ENCODE peak calls at places on chromosome 1, in six cellular contexts. L, Q, R, E, B and V are unnamed samples. For H3K4me1, the result is how much of the 10 kb centered on the place peaks cover.

GRCh38 chr1:180026556-180026955 is 71.9 kb downstream of the CEP350 start:
- DNase-seq in E (no peak), L (no peak), B (peak), Q (no peak), R (no peak), V (no peak)

GRCh38 chr1:2821970-2822620 is 20.6 kb upstream of the TTC34 start:
- DNase-seq in B (no peak), L (no peak), E (peak), R (peak), Q (peak), V (peak)

GRCh38 chr1:162323023-162323422 is 53.6 kb downstream of the SPATA46 start:
- DNase-seq in E (no peak), R (no peak), Q (no peak), L (no peak), B (no peak), V (no peak)

GRCh38 chr1:172293379-172293778 is 127.1 kb upstream of the C1orf105 start:
- DNase-seq in L (no peak), E (no peak), Q (no peak), R (no peak), B (peak), V (no peak)

GRCh38 chr1:205071801-205072200 is 12.5 kb downstream of the TMEM81 start:
- DNase-seq in Q (no peak), L (no peak), R (no peak), E (no peak), B (no peak), V (no peak)

GRCh38 chr1:19582318-19582717 is 61.8 kb upstream of the NBL1 start:
- DNase-seq in B (no peak), Q (peak), L (no peak), R (peak), E (peak), V (peak)

GRCh38 chr1:57424231-57425027 is 569 bp upstream of the DAB1 start:
- DNase-seq in R (no peak), E (no peak), Q (peak), L (no peak), B (peak), V (peak)

GRCh38 chr1:208243851-208244583 is at the start of gene PLXNA2:
- DNase-seq in E (peak), L (peak), Q (peak), R (peak), B (peak), V (peak)

GRCh38 chr1:37323486-37324377 is 150.6 kb upstream of the ZC3H12A start:
- DNase-seq in B (peak), L (no peak), R (no peak), E (peak), Q (peak), V (peak)

GRCh38 chr1:109918671-109919070 is 8.0 kb downstream of the CSF1 start:
- DNase-seq in B (no peak), L (no peak), E (no peak), R (no peak), Q (no peak), V (no peak)
- H3K4me1 ChIP-seq in B (under half), L (under half), E (under half), R (under half), Q (under half), V (under half)

GRCh38 chr1:243287128-243287470 is 31.3 kb downstream of the SDCCAG8 start:
- DNase-seq in Q (no peak), L (no peak), E (no peak), R (no peak), B (peak), V (no peak)

GRCh38 chr1:243287652-243288051 is 31.8 kb downstream of the SDCCAG8 start:
- DNase-seq in Q (no peak), E (no peak), R (no peak), L (no peak), B (peak), V (no peak)

GRCh38 chr1:243291287-243291686 is 35.4 kb downstream of the SDCCAG8 start:
- DNase-seq in R (no peak), L (no peak), Q (no peak), E (no peak), B (no peak), V (no peak)

GRCh38 chr1:243286409-243287127 is 30.7 kb downstream of the SDCCAG8 start:
- DNase-seq in L (no peak), B (peak), R (no peak), Q (no peak), E (no peak), V (no peak)

GRCh38 chr1:243288062-243288461 is 32.2 kb downstream of the SDCCAG8 start:
- DNase-seq in E (no peak), B (no peak), R (no peak), Q (no peak), L (no peak), V (no peak)
- TF ChIP-seq POLR2A in E (no peak), B (no peak), R (no peak), Q (no peak), L (no peak), V (no peak)

GRCh38 chr1:40310983-40311642 is 6.0 kb downstream of the COL9A2 start:
- DNase-seq in Q (peak), R (no peak), E (peak), L (no peak), B (no peak), V (no peak)
- TF ChIP-seq CTCF in Q (peak), R (no peak), E (peak), L (no peak), B (peak), V (no peak)

DNA sequence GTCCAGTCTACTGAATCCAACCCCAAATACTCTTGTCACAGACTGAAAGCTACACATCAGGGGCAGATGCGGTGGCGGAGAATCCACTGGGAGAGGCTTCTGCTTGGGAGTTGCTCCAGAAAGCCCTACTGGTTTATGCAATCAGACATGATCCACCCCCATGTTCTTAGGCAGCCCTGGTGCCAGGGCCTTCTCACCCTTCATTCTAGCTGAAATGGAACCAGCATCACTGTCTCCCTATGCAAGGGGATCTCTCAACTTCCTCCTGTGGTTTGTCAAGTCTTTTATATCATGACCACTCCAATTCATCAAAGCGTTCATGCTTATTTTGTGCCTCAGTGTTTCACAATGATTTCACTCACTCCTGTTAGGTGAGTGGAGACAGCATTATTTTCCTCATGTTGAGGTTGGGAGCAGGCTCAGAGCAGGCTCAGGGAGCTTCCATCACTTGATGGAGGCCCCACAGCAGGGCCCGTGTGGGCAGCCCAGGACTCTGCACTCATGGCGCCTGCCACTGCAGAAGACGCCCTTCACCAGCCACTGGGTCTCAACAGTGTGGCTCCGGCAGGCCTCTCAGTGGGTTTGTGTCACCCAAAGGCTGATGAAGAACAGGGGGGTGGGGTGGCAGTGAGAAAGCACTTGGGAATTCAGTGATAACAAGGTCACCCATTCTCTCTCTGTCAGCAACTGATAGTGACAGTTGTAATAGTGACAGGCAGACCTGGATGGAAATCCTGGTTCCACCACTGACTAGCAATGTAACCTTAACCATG is 67.1 kb downstream of the CD58 start:
- DNase-seq in L (no peak), R (no peak), Q (no peak), B (no peak), E (peak), V (no peak)
- H3K4me1 ChIP-seq in L (under half), R (under half), Q (under half), B (under half), E (under half), V (under half)

GRCh38 chr1:6016191-6016865 is 24.1 kb upstream of the NPHP4 start:
- DNase-seq in Q (no peak), E (no peak), R (no peak), B (peak), L (no peak), V (no peak)

GRCh38 chr1:6011946-6012258 is 19.7 kb upstream of the NPHP4 start:
- DNase-seq in L (no peak), E (no peak), Q (no peak), R (no peak), B (no peak), V (no peak)

GRCh38 chr1:6013491-6013890 is 21.3 kb upstream of the NPHP4 start:
- DNase-seq in B (no peak), L (no peak), R (no peak), E (no peak), Q (no peak), V (no peak)

GRCh38 chr1:6012529-6013318 is 20.5 kb upstream of the NPHP4 start:
- DNase-seq in R (no peak), B (no peak), Q (no peak), L (no peak), E (no peak), V (no peak)

GRCh38 chr1:6014130-6014999 is 22.1 kb upstream of the NPHP4 start:
- DNase-seq in E (no peak), L (no peak), B (no peak), Q (no peak), R (no peak), V (peak)
- TF ChIP-seq POLR2A in E (no peak), L (no peak), B (no peak), Q (no peak), R (no peak), V (no peak)